ENCODE peak calls at places on chromosomes 3 and 15, in five cellular contexts. T, A, C, M and X are unnamed samples.

GRCh38 chr3:115996420-115997108 is 373.3 kb downstream of the GAP43 start:
- DNase-seq in A (no peak), M (no peak), C (no peak), T (no peak), X (no peak)

GRCh38 chr15:65376767-65377104 is 1.1 kb downstream of the IGDCC3 start:
- DNase-seq in A (no peak), C (no peak), M (no peak), T (no peak), X (no peak)

GRCh38 chr15:57607570-57608000 is 15.9 kb downstream of the MYZAP start:
- DNase-seq in M (peak; percentile 86), C (no peak), T (no peak), A (no peak), X (no peak)

GRCh38 chr3:83230376-83230775 is 1468.9 kb upstream of the GBE1 start:
- DNase-seq in M (no peak), C (no peak), A (no peak), T (no peak), X (no peak)

GRCh38 chr3:98962189-98962930 is 60.9 kb upstream of the DCBLD2 start:
- DNase-seq in T (no peak), A (peak; percentile 77), C (no peak), M (no peak), X (no peak)

GRCh38 chr3:160929595-160929994 is 173.6 kb downstream of the PPM1L start:
- DNase-seq in A (no peak), M (no peak), T (no peak), C (no peak), X (no peak)

GRCh38 chr15:71940004-71940588 is 129.7 kb downstream of the NR2E3 start:
- DNase-seq in T (no peak), A (no peak), C (no peak), M (no peak), X (peak; percentile 69)

GRCh38 chr3:186284661-186285060 is 77.4 kb downstream of the DGKG start:
- DNase-seq in M (no peak), A (no peak), T (no peak), C (no peak), X (no peak)

GRCh38 chr15:74682954-74683353 is 12.9 kb downstream of the EDC3 start:
- DNase-seq in C (no peak), A (no peak), T (no peak), M (no peak), X (no peak)

GRCh38 chr3:197022405-197023231 is 7.0 kb downstream of the MELTF start:
- DNase-seq in T (no peak), A (no peak), M (peak; percentile 42), C (no peak), X (peak; percentile 37)

GRCh38 chr3:126542340-126543241 is 16.1 kb downstream of the C3orf22 start:
- DNase-seq in M (peak; percentile 42), A (no peak), T (no peak), C (peak; percentile 18), X (no peak)

GRCh38 chr3:14468621-14468981 is 66.2 kb downstream of the SLC6A6 start:
- DNase-seq in M (no peak), T (no peak), A (no peak), C (no peak), X (no peak)

GRCh38 chr3:23945903-23946751 is 1.0 kb downstream of the NR1D2 start:
- DNase-seq in C (peak; percentile 95), A (peak; percentile 77), T (no peak), M (peak; percentile 99), X (peak; percentile 99)

GRCh38 chr3:190116551-190117067 is 4.1 kb downstream of the P3H2 start:
- DNase-seq in M (no peak), A (no peak), T (no peak), C (no peak), X (peak; percentile 28)

GRCh38 chr15:45402955-45403892 is 24.9 kb upstream of the GATM start:
- DNase-seq in T (no peak), A (no peak), C (no peak), M (peak; percentile 67), X (peak; percentile 61)

GRCh38 chr3:135736740-135737139 is 228.8 kb upstream of the PPP2R3A start:
- DNase-seq in T (peak; percentile 38), C (no peak), A (no peak), M (no peak), X (peak; percentile 56)

GRCh38 chr3:100006570-100007271 is 107.6 kb downstream of the FILIP1L start:
- DNase-seq in T (no peak), M (no peak), C (no peak), A (peak; percentile 11), X (no peak)

GRCh38 chr15:78317145-78317836 is 17.9 kb upstream of the SKIC8 start:
- DNase-seq in A (no peak), C (no peak), M (peak; percentile 59), T (no peak), X (no peak)

GRCh38 chr3:184305577-184305976 is 6.5 kb downstream of the PSMD2 start:
- DNase-seq in M (no peak), T (no peak), A (no peak), C (no peak), X (no peak)

GRCh38 chr3:71011565-71012287 is 571.8 kb downstream of the FOXP1 start:
- DNase-seq in A (no peak), T (no peak), C (no peak), M (no peak), X (peak; percentile 55)

GRCh38 chr3:74267583-74268184 is 346.8 kb downstream of the CNTN3 start:
- DNase-seq in T (no peak), M (no peak), A (peak; percentile 20), C (no peak), X (peak; percentile 59)

GRCh38 chr3:185502987-185503386 is 4.2 kb upstream of the TMEM41A start:
- DNase-seq in M (peak; percentile 61), C (no peak), T (no peak), A (no peak), X (peak; percentile 67)

GRCh38 chr3:12194209-12194608 is 35.5 kb upstream of the TIMP4 start:
- DNase-seq in M (no peak), C (no peak), A (peak; percentile 69), T (no peak), X (peak; percentile 70)

GRCh38 chr3:197308591-197308990 is 10.2 kb upstream of the DLG1 start:
- DNase-seq in A (no peak), C (no peak), T (no peak), M (no peak), X (no peak)

GRCh38 chr15:38128389-38128788 is 124.2 kb upstream of the SPRED1 start:
- DNase-seq in M (no peak), A (no peak), C (no peak), T (no peak), X (no peak)